ENCODE peak calls at places on chromosomes 16 and 17, in five cellular contexts. I is SK-N-SH, E is fibroblast of pulmonary artery, K is heart right ventricle, U is breast epithelium. G is an unnamed sample.

GRCh38 chr16:31071861-31072260 is 2.2 kb downstream of the ZNF668 start:
- DNase-seq in I (no peak), E (peak), U (no peak), K (no peak), G (no peak)

GRCh38 chr16:65737831-65738230 is 616.0 kb upstream of the CDH11 start:
- DNase-seq in I (no peak), E (no peak), K (no peak), U (no peak), G (peak)

GRCh38 chr17:39591958-39592954 is 15.5 kb downstream of the NEUROD2 start:
- DNase-seq in E (peak), U (no peak), K (no peak), I (peak), G (peak)

GRCh38 chr17:59371426-59372099 is 40.1 kb downstream of the YPEL2 start:
- DNase-seq in I (no peak), K (peak), E (peak), U (no peak), G (no peak)

GRCh38 chr17:80856863-80857488 is 134.7 kb upstream of the CHMP6 start:
- DNase-seq in I (no peak), K (no peak), U (no peak), E (no peak), G (peak)

GRCh38 chr17:20122236-20122879 is 113.2 kb downstream of the SPECC1 start:
- DNase-seq in K (peak), U (no peak), I (no peak), E (no peak), G (no peak)

GRCh38 chr16:19607610-19608280 is 52.2 kb downstream of the VPS35L start:
- DNase-seq in K (no peak), E (peak), U (no peak), I (no peak), G (no peak)

GRCh38 chr16:7755347-7755746 is 422.7 kb downstream of the RBFOX1 start:
- DNase-seq in I (no peak), U (no peak), E (no peak), K (no peak), G (no peak)

GRCh38 chr17:77889866-77890760 is 68.4 kb upstream of the TNRC6C start:
- DNase-seq in E (no peak), I (no peak), U (no peak), K (peak), G (no peak)

DNA sequence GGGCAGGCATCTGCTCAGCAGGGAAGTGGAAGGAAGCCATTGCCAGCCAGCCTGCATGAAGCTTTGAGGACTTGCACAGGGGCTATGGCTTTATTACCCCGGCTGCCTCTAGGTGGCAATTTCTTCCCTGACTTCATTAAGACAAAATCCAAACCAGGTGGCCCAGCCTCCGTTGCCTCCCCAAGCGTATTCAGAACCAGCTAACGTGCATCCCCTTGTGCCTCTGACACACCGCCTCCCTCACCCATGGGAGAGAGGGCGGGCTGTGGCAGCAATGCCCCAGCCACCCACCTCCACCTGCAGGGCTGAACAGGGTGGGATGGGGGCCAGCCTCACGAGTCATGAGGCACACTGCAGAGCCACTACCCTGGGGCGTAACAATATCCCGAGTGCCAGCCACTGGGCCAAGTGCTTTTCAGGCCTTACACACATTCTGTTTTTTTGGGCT is 6.8 kb downstream of the KIFC3 start:
- DNase-seq in E (peak), K (peak), I (peak), U (no peak), G (peak)
- TF ChIP-seq CTCF in E (peak), K (peak), I (peak), U (peak), G (peak)

DNA sequence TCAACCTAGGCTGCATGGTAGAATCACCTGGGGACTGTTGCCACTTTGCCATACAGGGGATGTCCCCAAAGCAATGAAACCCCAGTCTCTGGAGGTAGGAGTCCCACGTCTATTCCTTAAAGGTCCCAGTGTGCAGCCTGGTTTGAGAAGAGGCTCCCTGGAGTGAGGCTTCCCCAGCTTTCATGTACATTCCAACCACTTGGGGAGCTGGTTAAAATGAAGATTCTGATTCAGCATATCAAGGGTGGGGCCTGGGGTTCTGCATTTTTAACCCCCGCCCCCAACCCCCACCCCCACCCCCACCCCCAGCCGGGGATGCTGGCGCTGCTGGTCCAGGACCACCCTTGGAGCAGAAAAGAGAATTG is 241.2 kb downstream of the FOXL1 start:
- DNase-seq in E (no peak), I (no peak), K (no peak), U (no peak), G (no peak)
- TF ChIP-seq CTCF in E (peak), I (peak), K (peak), U (no peak), G (peak)

GRCh38 chr16:81996664-81997529 is 14.4 kb downstream of the SDR42E1 start:
- DNase-seq in K (no peak), U (no peak), E (peak), I (no peak), G (peak)
- TF ChIP-seq CTCF in K (no peak), U (no peak), E (peak), I (peak), G (peak)

GRCh38 chr16:88941933-88942909 is 34.8 kb downstream of the CBFA2T3 start:
- DNase-seq in K (peak), I (peak), U (no peak), E (peak), G (peak)
- TF ChIP-seq CTCF in K (peak), I (peak), U (peak), E (peak), G (peak)

DNA sequence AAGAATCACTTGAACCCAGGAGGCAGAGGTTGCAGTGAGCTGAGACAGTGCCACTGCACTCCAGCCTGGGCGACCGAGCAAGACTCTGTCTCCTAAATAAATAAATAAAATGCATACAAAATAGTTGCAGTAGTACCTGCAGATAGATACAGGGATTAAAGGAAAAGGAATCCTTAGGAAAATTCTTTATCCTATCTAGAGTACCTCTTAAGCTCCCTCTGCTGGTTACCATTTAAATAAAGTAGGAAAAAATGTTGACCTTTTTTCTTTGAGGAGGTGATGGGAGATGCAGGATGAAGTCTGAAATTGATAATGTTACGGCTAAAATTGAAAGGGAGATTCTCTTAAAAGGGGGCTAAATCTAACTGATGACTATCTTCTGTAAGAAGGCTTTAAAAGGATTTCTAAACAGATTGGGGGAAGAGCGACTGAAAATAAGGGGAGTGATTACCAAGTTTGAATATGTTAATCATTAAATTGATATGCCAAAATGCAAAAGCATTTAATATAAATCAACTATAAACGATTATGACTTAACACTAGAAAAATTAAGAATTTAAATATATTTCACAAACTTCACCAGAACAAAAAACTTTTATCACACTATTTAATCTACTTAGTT is 29.4 kb downstream of the C16orf87 start:
- DNase-seq in K (no peak), I (peak), E (peak), U (no peak), G (no peak)
- TF ChIP-seq CTCF in K (peak), I (peak), E (peak), U (no peak), G (peak)

DNA sequence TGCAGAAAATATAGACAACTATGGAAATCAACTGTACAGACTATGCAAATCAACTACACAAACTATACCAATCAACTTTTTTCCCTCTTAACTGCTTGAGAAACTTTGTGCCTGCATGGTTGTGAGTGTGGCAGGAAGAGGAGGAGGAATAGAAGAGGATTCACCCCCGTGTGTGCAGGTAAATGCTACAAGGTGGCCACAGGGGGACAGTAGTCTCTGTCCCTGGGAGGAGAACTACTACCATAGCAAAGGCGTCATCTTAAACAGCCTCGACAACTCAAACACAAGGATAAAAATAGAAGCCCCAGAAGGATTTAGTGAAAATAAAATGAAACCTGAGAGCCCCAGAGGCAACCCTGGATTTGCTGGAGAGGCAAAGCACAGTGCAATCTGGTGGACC is 199.6 kb upstream of the DYNLRB2 start:
- DNase-seq in I (no peak), K (no peak), E (no peak), U (no peak), G (peak)
- TF ChIP-seq CTCF in I (no peak), K (no peak), E (no peak), U (no peak), G (peak)

G was measured in endodermal cell.